ENCODE peak calls at places on chromosomes 4 and X, in seven cellular contexts. T is mammary epithelial cell, C is thoracic aorta, Y is IMR-90, V is colonic mucosa, O is endodermal cell, U is iPS DF 6.9. L is an unnamed sample. For H3K4me1, the result is how much of the 10 kb centered on the place peaks cover.

GRCh38 chrX:37685452-37686347 is at the start of gene XK:
- DNase-seq in C (no peak), T (peak), V (peak), Y (no peak), U (peak), O (peak), L (no peak)

GRCh38 chrX:50431623-50432022 is 39.0 kb downstream of the DGKK start:
- DNase-seq in T (no peak), O (no peak), C (no peak), U (no peak), Y (no peak), V (no peak), L (no peak)

GRCh38 chrX:87664381-87664780 is 146.8 kb downstream of the KLHL4 start:
- DNase-seq in Y (peak), O (no peak), V (no peak), U (no peak), C (no peak), T (peak), L (no peak)

GRCh38 chrX:45714864-45715263 is 514.2 kb upstream of the DIPK2B start:
- DNase-seq in T (peak), C (peak), O (no peak), Y (peak), U (no peak), V (peak), L (no peak)

GRCh38 chr4:128649161-128649560 is 160.3 kb upstream of the JADE1 start:
- DNase-seq in O (no peak), C (no peak), T (no peak), U (no peak), V (no peak), Y (no peak), L (no peak)

GRCh38 chrX:318068-318738 is 393 bp downstream of the GTPBP6 start:
- DNase-seq in T (peak), C (peak), Y (peak), U (peak), V (peak), O (peak), L (no peak)

GRCh38 chr4:80322716-80323115 is 12.8 kb upstream of the CFAP299 start:
- DNase-seq in O (peak), Y (peak), T (peak), C (no peak), U (no peak), V (no peak), L (no peak)

GRCh38 chr4:89000844-89001360 is 56.1 kb downstream of the FAM13A start:
- DNase-seq in C (no peak), Y (peak), U (no peak), T (peak), V (peak), O (no peak), L (no peak)

GRCh38 chr4:73248416-73248815 is 10.2 kb downstream of the ANKRD17 start:
- DNase-seq in U (no peak), Y (no peak), T (no peak), O (no peak), C (no peak), V (no peak), L (no peak)

GRCh38 chrX:104285201-104285600 is 30.5 kb upstream of the ESX1 start:
- DNase-seq in T (no peak), O (no peak), C (no peak), U (no peak), V (no peak), Y (no peak), L (no peak)

GRCh38 chr4:118801895-118802575 is 33.9 kb downstream of the SEC24D start:
- DNase-seq in C (no peak), V (no peak), Y (no peak), U (no peak), T (no peak), O (no peak), L (no peak)

DNA sequence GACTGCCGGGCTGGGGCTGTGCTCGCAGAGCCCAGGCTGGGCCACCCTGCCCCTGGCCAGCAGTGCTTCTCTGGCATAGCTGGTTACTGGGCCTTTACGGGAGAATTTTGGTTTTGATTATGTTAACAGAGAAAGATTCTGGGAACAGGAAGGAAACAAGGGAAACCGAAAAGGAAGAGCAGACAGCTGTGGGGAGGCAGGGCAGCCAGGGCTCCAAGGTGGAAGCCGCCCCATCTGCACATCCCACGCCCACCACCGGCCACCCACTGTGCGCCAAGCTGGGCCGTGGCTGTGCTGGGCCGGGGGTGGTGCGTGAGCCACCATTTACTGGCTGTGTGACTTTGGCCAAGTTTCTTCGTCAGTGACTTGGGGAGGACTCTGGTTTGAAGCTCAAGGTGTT is 20.1 kb downstream of the SH3BP2 start:
- DNase-seq in U (no peak), C (no peak), T (no peak), O (no peak), Y (no peak), V (no peak), L (no peak)
- H3K4me1 ChIP-seq in U (under half), C (under half), T (under half), O (under half), Y (under half), V (under half), L (half or more)

DNA sequence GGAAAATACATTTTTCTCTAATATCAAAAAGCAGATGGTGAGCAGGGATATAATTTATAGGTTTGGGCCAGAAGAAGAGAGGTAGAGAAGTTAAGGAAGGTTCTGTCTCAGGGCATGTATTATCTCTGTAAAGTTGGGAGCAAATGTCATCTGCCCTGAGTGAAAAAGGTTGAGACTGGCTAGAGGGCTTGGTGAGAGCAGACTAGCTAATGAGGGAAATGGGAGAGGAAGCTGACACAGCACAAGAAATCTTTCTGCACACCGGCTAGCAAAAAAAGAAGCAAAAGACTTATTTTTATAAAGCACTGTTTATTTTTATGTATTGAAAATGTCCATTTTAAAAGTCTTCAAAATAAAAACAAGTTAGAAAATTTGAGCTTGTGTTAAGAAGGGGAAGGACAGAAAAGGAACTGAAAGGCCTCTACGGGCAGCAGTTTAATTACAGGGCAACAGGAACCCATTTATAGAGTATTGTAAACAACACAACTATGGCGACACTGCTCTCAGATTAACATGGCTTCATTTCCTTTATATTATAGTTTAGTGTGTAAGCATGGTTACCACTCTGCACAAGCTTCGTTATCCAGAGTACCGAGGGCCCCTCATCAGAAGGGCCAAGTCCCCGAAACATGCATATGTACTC is 17.4 kb downstream of the CD40LG start:
- DNase-seq in T (no peak), U (no peak), V (no peak), C (no peak), O (no peak), Y (no peak), L (no peak)
- H3K4me1 ChIP-seq in T (under half), U (under half), V (under half), C (under half), O (under half), Y (under half), L (under half)

GRCh38 chrX:40152706-40153334 is 55.1 kb upstream of the BCOR start:
- DNase-seq in T (no peak), V (peak), C (no peak), Y (no peak), O (peak), U (no peak), L (no peak)
- H3K4me1 ChIP-seq in T (under half), V (under half), C (under half), Y (under half), O (under half), U (under half), L (under half)

GRCh38 chr4:174539571-174539970 is 17.3 kb upstream of the HPGD start:
- DNase-seq in T (no peak), C (no peak), U (no peak), Y (no peak), V (no peak), O (no peak), L (no peak)

GRCh38 chr4:174549696-174550095 is 27.4 kb upstream of the HPGD start:
- DNase-seq in V (no peak), U (no peak), O (no peak), T (no peak), Y (no peak), C (no peak), L (no peak)

GRCh38 chr4:174545268-174545667 is 23.0 kb upstream of the HPGD start:
- DNase-seq in V (no peak), Y (no peak), T (no peak), C (no peak), O (no peak), U (no peak), L (no peak)

GRCh38 chr4:174540175-174540574 is 17.9 kb upstream of the HPGD start:
- DNase-seq in O (no peak), U (no peak), Y (no peak), C (no peak), V (no peak), T (peak), L (no peak)

DNA sequence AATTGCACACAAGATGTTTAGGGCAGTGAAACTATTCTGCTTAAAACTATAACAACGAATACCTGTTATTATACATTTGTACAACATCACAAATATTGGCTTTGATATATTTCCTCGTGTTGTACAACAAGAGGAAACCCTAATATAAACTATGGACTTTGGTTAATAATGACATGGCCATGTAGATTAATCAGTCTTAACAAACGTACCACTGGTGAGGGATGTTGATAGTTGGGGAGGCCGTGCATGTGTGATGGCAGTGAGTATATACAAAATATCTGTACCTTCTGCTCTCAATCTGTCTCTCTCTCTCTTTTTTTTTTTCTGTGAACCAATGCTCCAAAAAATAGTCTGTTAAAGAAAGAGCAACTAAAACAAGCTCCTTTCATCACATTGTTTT is 22.2 kb upstream of the HPGD start:
- DNase-seq in Y (no peak), V (no peak), C (no peak), T (no peak), O (no peak), U (no peak), L (no peak)
- H3K4me1 ChIP-seq in Y (under half), V (under half), C (under half), T (under half), O (under half), U (under half), L (under half)

GRCh38 chr4:10108818-10109783 is 7.5 kb downstream of the WDR1 start:
- DNase-seq in O (no peak), T (peak), C (no peak), V (no peak), U (no peak), Y (peak), L (no peak)
- H3K4me1 ChIP-seq in O (under half), T (half or more), C (half or more), V (under half), U (under half), Y (half or more), L (half or more)

GRCh38 chrX:150570512-150570911 is 2.1 kb downstream of the MTM1 start:
- DNase-seq in V (no peak), U (no peak), O (no peak), T (peak), C (no peak), Y (no peak), L (no peak)
- H3K4me1 ChIP-seq in V (under half), U (under half), O (under half), T (under half), C (under half), Y (under half), L (under half)

DNA sequence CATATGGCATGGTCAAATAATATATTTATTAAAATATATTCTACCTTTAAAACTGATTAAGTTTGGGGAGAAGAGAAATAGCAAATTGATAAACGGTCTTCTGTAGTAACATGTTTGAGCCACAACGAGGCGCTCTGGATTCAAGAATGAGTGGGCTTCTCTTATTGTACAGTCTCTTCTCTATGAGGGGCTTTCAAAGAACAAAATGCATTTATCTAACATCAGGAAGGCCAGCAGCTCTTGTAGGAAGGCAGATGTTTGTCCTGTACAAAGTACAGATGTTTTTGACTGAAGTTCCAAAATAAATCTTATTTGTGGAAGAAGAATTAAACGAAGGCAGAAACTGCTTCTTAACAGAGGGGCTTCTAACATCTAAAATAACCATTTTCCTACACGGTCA is 153.6 kb downstream of the RASL11B start:
- DNase-seq in Y (peak), C (no peak), T (no peak), V (peak), O (peak), U (peak), L (no peak)
- H3K4me1 ChIP-seq in Y (under half), C (half or more), T (under half), V (under half), O (under half), U (under half), L (under half)

GRCh38 chr4:7055990-7056325 is 11.9 kb downstream of the GRPEL1 start:
- DNase-seq in V (no peak), Y (no peak), O (peak), T (no peak), U (no peak), C (no peak), L (no peak)
- H3K4me1 ChIP-seq in V (under half), Y (under half), O (under half), T (under half), U (under half), C (under half), L (under half)

GRCh38 chr4:6705638-6706037 is 4.0 kb downstream of the MRFAP1L1 start:
- DNase-seq in C (no peak), V (no peak), Y (no peak), O (no peak), U (no peak), T (no peak), L (no peak)
- H3K4me1 ChIP-seq in C (under half), V (under half), Y (under half), O (under half), U (under half), T (under half), L (under half)